ENCODE peak calls at places on chromosomes 4 and X, in eight cellular contexts. B is psoas muscle, Q is lower lobe of right lung, L is tibial nerve, O is adipocyte, X is GM23248, F is suprapubic skin, I is upper lobe of right lung. Z is an unnamed sample.
A peak's percentile ranks its signal among the peaks of the same experiment; 100 is the strongest.

GRCh38 chr4:15238720-15239119 is 189.1 kb upstream of the C1QTNF7 start:
- DNase-seq in X (peak; percentile 71), I (no peak), B (no peak), L (no peak), O (peak; percentile 64), F (no peak), Q (no peak), Z (no peak)

GRCh38 chr4:185020293-185020808 is 2.1 kb downstream of the HELT start:
- DNase-seq in F (no peak), B (no peak), O (no peak), Q (peak; percentile 45), L (no peak), X (peak; percentile 48), I (no peak), Z (no peak)

GRCh38 chr4:30770049-30770549 is 49.9 kb downstream of the PCDH7 start:
- DNase-seq in L (no peak), F (no peak), Q (no peak), I (no peak), B (no peak), X (no peak), O (peak; percentile 80), Z (no peak)

GRCh38 chr4:4838602-4839470 is 20.6 kb upstream of the MSX1 start:
- DNase-seq in X (peak; percentile 60), F (peak; percentile 56), Q (no peak), L (no peak), B (peak; percentile 15), I (peak; percentile 36), O (no peak), Z (peak; percentile 45)

GRCh38 chrX:69285881-69286545 is 120.8 kb upstream of the PJA1 start:
- DNase-seq in O (peak; percentile 59), B (peak; percentile 78), X (peak; percentile 57), F (no peak), Q (peak; percentile 64), I (peak; percentile 76), L (peak; percentile 49), Z (peak; percentile 55)

GRCh38 chr4:129526812-129527211 is 430.9 kb downstream of the C4orf33 start:
- DNase-seq in I (no peak), B (no peak), X (no peak), L (no peak), O (peak; percentile 34), F (no peak), Q (no peak), Z (no peak)

GRCh38 chr4:141922224-141922623 is 285.8 kb downstream of the IL15 start:
- DNase-seq in X (peak; percentile 26), F (no peak), I (no peak), B (no peak), L (no peak), Q (no peak), O (peak; percentile 32), Z (no peak)

GRCh38 chr4:11805837-11806236 is 377.1 kb upstream of the HS3ST1 start:
- DNase-seq in I (no peak), B (no peak), Q (no peak), L (no peak), F (no peak), X (peak; percentile 2), O (peak; percentile 26), Z (no peak)

GRCh38 chr4:168699224-168699878 is 202.5 kb downstream of the PALLD start:
- DNase-seq in B (no peak), I (no peak), Q (no peak), F (no peak), L (no peak), X (no peak), O (no peak), Z (no peak)

GRCh38 chr4:84673475-84674230 is 90.7 kb downstream of the CDS1 start:
- DNase-seq in O (peak; percentile 81), I (no peak), B (no peak), L (no peak), F (no peak), X (peak; percentile 87), Q (no peak), Z (no peak)

GRCh38 chr4:84632092-84632491 is 49.2 kb downstream of the CDS1 start:
- DNase-seq in Q (no peak), X (peak; percentile 65), F (no peak), I (no peak), O (peak; percentile 80), B (no peak), L (no peak), Z (no peak)

GRCh38 chr4:11424000-11424399 is 4.7 kb downstream of the HS3ST1 start:
- DNase-seq in O (no peak), F (no peak), X (peak; percentile 6), I (no peak), L (no peak), B (no peak), Q (no peak), Z (no peak)

GRCh38 chr4:186500721-186501304 is 54.6 kb downstream of the MTNR1A start:
- DNase-seq in Q (no peak), L (no peak), I (no peak), O (no peak), B (no peak), X (no peak), F (no peak), Z (no peak)

GRCh38 chr4:169060396-169061081 is 50.5 kb upstream of the CBR4 start:
- DNase-seq in O (peak; percentile 15), F (no peak), B (no peak), X (peak; percentile 60), I (no peak), L (no peak), Q (no peak), Z (no peak)

GRCh38 chr4:13313856-13314255 is 170.3 kb downstream of the RAB28 start:
- DNase-seq in X (no peak), I (no peak), O (no peak), Q (no peak), B (no peak), F (no peak), L (no peak), Z (no peak)

GRCh38 chrX:133745361-133745760 is 240.0 kb downstream of the GPC3 start:
- DNase-seq in B (no peak), F (no peak), I (no peak), L (no peak), X (no peak), O (no peak), Q (no peak), Z (no peak)

GRCh38 chr4:174520655-174521054 is 1.6 kb downstream of the HPGD start:
- DNase-seq in F (no peak), I (no peak), B (no peak), L (no peak), Q (no peak), O (peak; percentile 34), X (no peak), Z (no peak)

GRCh38 chr4:107945809-107946208 is 14.5 kb downstream of the CYP2U1 start:
- DNase-seq in B (no peak), F (no peak), O (no peak), L (no peak), I (no peak), X (no peak), Q (no peak), Z (no peak)

GRCh38 chr4:14695411-14695810 is 306.9 kb upstream of the CPEB2 start:
- DNase-seq in L (no peak), I (no peak), X (no peak), O (no peak), F (no peak), B (no peak), Q (no peak), Z (no peak)

GRCh38 chr4:81550005-81550896 is 78.5 kb upstream of the RASGEF1B start:
- DNase-seq in Q (no peak), B (no peak), I (no peak), L (no peak), F (no peak), O (no peak), X (no peak), Z (no peak)

GRCh38 chrX:11187001-11187400 is 75.9 kb downstream of the HCCS start:
- DNase-seq in I (no peak), X (no peak), B (no peak), L (no peak), O (no peak), F (no peak), Q (no peak), Z (no peak)

GRCh38 chr4:80010316-80010715 is 62.7 kb downstream of the ANTXR2 start:
- DNase-seq in X (no peak), I (no peak), B (no peak), F (no peak), O (no peak), L (no peak), Q (no peak), Z (no peak)

GRCh38 chr4:45663495-45664148 is 460.2 kb downstream of the GABRG1 start:
- DNase-seq in F (no peak), X (peak; percentile 18), O (no peak), B (no peak), Q (no peak), I (no peak), L (no peak), Z (no peak)

GRCh38 chrX:48664156-48664555 is 19.4 kb upstream of the WAS start:
- DNase-seq in L (no peak), X (no peak), F (no peak), Q (no peak), B (no peak), I (no peak), O (no peak), Z (no peak)

GRCh38 chr4:150310159-150310895 is 232.1 kb downstream of the DCLK2 start:
- DNase-seq in L (no peak), Q (no peak), B (no peak), X (peak; percentile 54), I (no peak), O (peak; percentile 76), F (no peak), Z (no peak)

GRCh38 chr4:67658302-67658701 is 42.7 kb downstream of the UBA6 start:
- DNase-seq in F (no peak), I (no peak), O (no peak), X (no peak), Q (no peak), B (no peak), L (no peak), Z (no peak)
- H3K36me3 ChIP-seq in F (peaks cover 61% of the 10 kb centered on the region), I (peaks cover 43% of the 10 kb centered on the region), O (peaks cover 47% of the 10 kb centered on the region), X (peaks cover 48% of the 10 kb centered on the region), Q (peaks cover 61% of the 10 kb centered on the region), B (peaks cover 10% of the 10 kb centered on the region), L (peaks cover 3% of the 10 kb centered on the region), Z (no peaks in the 10 kb centered on the region)

GRCh38 chr4:2804449-2804972 is 11.6 kb downstream of the SH3BP2 start:
- DNase-seq in X (no peak), O (no peak), Q (peak; percentile 39), I (peak; percentile 63), B (peak; percentile 35), L (no peak), F (no peak), Z (peak; percentile 31)
- H3K4me1 ChIP-seq in X (peaks cover 15% of the 10 kb centered on the region), O (peaks cover 77% of the 10 kb centered on the region), Q (peaks cover 92% of the 10 kb centered on the region), I (peaks cover 85% of the 10 kb centered on the region), B (peaks cover 45% of the 10 kb centered on the region), L (peaks cover 6% of the 10 kb centered on the region), F (peaks cover 94% of the 10 kb centered on the region), Z (peaks cover 95% of the 10 kb centered on the region)

DNA sequence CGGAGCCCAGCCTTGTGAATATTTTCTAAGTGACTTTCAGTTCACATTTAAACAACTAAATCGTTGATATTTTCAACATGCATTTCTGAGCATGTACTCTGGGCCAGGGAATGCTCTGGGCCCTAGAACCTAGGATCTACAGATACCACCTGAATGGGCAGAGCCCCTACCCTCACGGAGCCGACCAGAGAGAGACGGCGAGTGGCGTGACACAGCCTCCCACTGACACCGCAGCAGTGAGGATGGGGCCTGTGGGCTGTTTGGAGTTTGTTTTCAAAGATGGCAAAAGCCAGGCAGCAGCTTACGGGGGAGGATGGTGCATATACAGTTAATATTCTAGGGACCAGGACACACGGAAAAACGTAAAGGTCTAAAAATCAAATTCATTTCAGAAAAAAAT is 17.7 kb downstream of the NELFA start:
- DNase-seq in Q (no peak), I (peak; percentile 27), F (peak; percentile 38), L (no peak), X (no peak), B (peak; percentile 3), O (no peak), Z (peak; percentile 39)
- H3K36me3 ChIP-seq in Q (peaks cover 55% of the 10 kb centered on the region), I (peaks cover 51% of the 10 kb centered on the region), F (peaks cover 52% of the 10 kb centered on the region), L (peaks cover 1% of the 10 kb centered on the region), X (peaks cover 3% of the 10 kb centered on the region), B (no peaks in the 10 kb centered on the region), O (peaks cover 21% of the 10 kb centered on the region), Z (no peaks in the 10 kb centered on the region)

GRCh38 chrX:19748898-19749680 is 138.3 kb downstream of the SH3KBP1 start:
- DNase-seq in F (no peak), I (no peak), L (no peak), O (no peak), X (no peak), B (no peak), Q (no peak), Z (no peak)
- H3K4me1 ChIP-seq in F (no peaks in the 10 kb centered on the region), I (peaks cover 15% of the 10 kb centered on the region), L (no peaks in the 10 kb centered on the region), O (no peaks in the 10 kb centered on the region), X (no peaks in the 10 kb centered on the region), B (no peaks in the 10 kb centered on the region), Q (peaks cover 30% of the 10 kb centered on the region), Z (peaks cover 3% of the 10 kb centered on the region)